ENCODE peak calls at places on chromosomes 2 and 18, in eight cellular contexts. T is mesothelial cell of epicardium, L is astrocyte, G is AG04449, V is GM13977, D is endothelial cell of umbilical vein, Z is GM20000, E is DND-41. U is an unnamed sample.

GRCh38 chr2:47666332-47666731 is 116.6 kb upstream of the MSH6 start:
- DNase-seq in T (no peak), L (no peak), G (no peak), V (no peak), D (no peak), Z (no peak), E (no peak), U (no peak)

GRCh38 chr2:239639366-239640185 is 238.8 kb upstream of the HDAC4 start:
- DNase-seq in T (no peak), L (no peak), G (no peak), V (no peak), D (no peak), Z (no peak), E (peak; percentile 64), U (peak; percentile 64)

GRCh38 chr2:85243101-85244072 is 84.4 kb downstream of the TGOLN2 start:
- DNase-seq in T (no peak), L (no peak), G (no peak), V (peak; percentile 45), D (peak; percentile 30), Z (peak; percentile 25), E (peak; percentile 33), U (no peak)

GRCh38 chr2:233241803-233242202 is 9.7 kb upstream of the ATG16L1 start:
- DNase-seq in T (no peak), L (no peak), G (no peak), V (no peak), D (no peak), Z (no peak), E (no peak), U (no peak)

GRCh38 chr2:227701556-227701955 is 16.3 kb downstream of the SLC19A3 start:
- DNase-seq in T (no peak), L (no peak), G (no peak), V (no peak), D (no peak), Z (no peak), E (no peak), U (no peak)

GRCh38 chr2:25290811-25291510 is 50.8 kb downstream of the DNMT3A start:
- DNase-seq in T (no peak), L (peak; percentile 40), G (no peak), V (no peak), D (peak; percentile 89), Z (no peak), E (no peak), U (no peak)

GRCh38 chr2:35410431-35411061 is 945.0 kb upstream of the CRIM1 start:
- DNase-seq in T (peak; percentile 51), L (peak; percentile 14), G (no peak), V (no peak), D (peak; percentile 55), Z (peak; percentile 37), E (peak; percentile 30), U (no peak)

GRCh38 chr18:13621886-13622619 is 104.3 kb downstream of the FAM210A start:
- DNase-seq in T (no peak), L (no peak), G (no peak), V (no peak), D (no peak), Z (no peak), E (no peak), U (no peak)

GRCh38 chr2:169977510-169977909 is 150.3 kb downstream of the UBR3 start:
- DNase-seq in T (no peak), L (no peak), G (no peak), V (no peak), D (no peak), Z (no peak), E (no peak), U (no peak)

GRCh38 chr2:8288206-8288605 is 393.6 kb upstream of the ID2 start:
- DNase-seq in T (no peak), L (no peak), G (no peak), V (no peak), D (no peak), Z (no peak), E (no peak), U (no peak)

GRCh38 chr2:223383315-223383714 is 218.8 kb downstream of the SCG2 start:
- DNase-seq in T (no peak), L (peak; percentile 77), G (peak; percentile 26), V (no peak), D (no peak), Z (no peak), E (no peak), U (no peak)

GRCh38 chr2:238996331-238997136 is 148.6 kb downstream of the TWIST2 start:
- DNase-seq in T (no peak), L (no peak), G (no peak), V (no peak), D (no peak), Z (no peak), E (no peak), U (peak; percentile 60)

GRCh38 chr2:8121826-8122505 is 559.9 kb upstream of the ID2 start:
- DNase-seq in T (no peak), L (no peak), G (no peak), V (no peak), D (no peak), Z (no peak), E (no peak), U (no peak)

GRCh38 chr2:236974206-236974605 is 111.5 kb upstream of the COPS8 start:
- DNase-seq in T (no peak), L (no peak), G (no peak), V (no peak), D (no peak), Z (no peak), E (no peak), U (peak; percentile 40)

GRCh38 chr2:208040199-208041171 is 15.2 kb upstream of the PLEKHM3 start:
- DNase-seq in T (no peak), L (peak; percentile 61), G (no peak), V (peak; percentile 61), D (peak; percentile 63), Z (peak; percentile 58), E (peak; percentile 74), U (no peak)

GRCh38 chr2:36965196-36965595 is 1.1 kb downstream of the STRN start:
- DNase-seq in T (no peak), L (no peak), G (no peak), V (no peak), D (no peak), Z (no peak), E (no peak), U (no peak)

GRCh38 chr2:10326707-10327594 is 24.2 kb downstream of the HPCAL1 start:
- DNase-seq in T (no peak), L (no peak), G (no peak), V (no peak), D (no peak), Z (no peak), E (no peak), U (no peak)

GRCh38 chr18:34697233-34697632 is 12.9 kb upstream of the DTNA start:
- DNase-seq in T (no peak), L (no peak), G (no peak), V (no peak), D (peak; percentile 7), Z (no peak), E (no peak), U (no peak)

GRCh38 chr2:157414050-157414449 is 29.8 kb downstream of the CYTIP start:
- DNase-seq in T (no peak), L (no peak), G (no peak), V (no peak), D (no peak), Z (peak; percentile 11), E (no peak), U (no peak)

GRCh38 chr18:34643982-34644381 is 66.1 kb upstream of the DTNA start:
- DNase-seq in T (no peak), L (no peak), G (no peak), V (no peak), D (peak; percentile 31), Z (no peak), E (no peak), U (no peak)

GRCh38 chr2:183078163-183078466 is 432 bp upstream of the DUSP19 start:
- DNase-seq in T (no peak), L (no peak), G (no peak), V (no peak), D (no peak), Z (no peak), E (no peak), U (no peak)

DNA sequence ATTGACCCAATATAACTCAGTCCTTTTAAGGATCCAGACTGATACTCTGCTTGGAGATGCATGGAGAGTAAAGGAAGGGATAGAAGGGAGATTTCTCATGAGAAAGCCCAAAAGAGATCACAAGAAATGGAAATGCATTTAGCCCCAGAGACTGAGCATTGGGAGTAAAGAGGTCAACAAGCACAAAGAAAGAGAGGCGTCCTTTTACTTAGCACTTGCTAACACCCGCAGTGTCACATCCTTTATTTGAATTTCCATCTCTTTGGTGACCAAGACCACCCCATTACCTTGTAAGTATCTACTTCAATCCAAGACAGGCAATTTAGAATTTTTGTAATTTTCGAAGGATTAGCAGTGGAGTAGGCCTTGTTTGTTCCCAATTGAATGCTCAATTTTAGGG is 111.8 kb upstream of the DCC start:
- DNase-seq in T (no peak), L (no peak), G (no peak), V (no peak), D (no peak), Z (no peak), E (no peak), U (no peak)
- TF ChIP-seq CTCF in T (no peak), L (no peak), G (no peak), V (no peak), D (no peak), Z (no peak), E (no peak), U (no peak)

GRCh38 chr2:290090-290722 is 2.3 kb upstream of the ALKAL2 start:
- DNase-seq in T (no peak), L (peak; percentile 65), G (peak; percentile 5), V (peak; percentile 51), D (peak; percentile 67), Z (peak; percentile 68), E (no peak), U (peak; percentile 80)
- TF ChIP-seq CTCF in T (no peak), L (peak; percentile 73), G (peak; percentile 84), V (peak; percentile 81), D (peak; percentile 66), Z (peak; percentile 65), E (no peak), U (peak; percentile 79)

DNA sequence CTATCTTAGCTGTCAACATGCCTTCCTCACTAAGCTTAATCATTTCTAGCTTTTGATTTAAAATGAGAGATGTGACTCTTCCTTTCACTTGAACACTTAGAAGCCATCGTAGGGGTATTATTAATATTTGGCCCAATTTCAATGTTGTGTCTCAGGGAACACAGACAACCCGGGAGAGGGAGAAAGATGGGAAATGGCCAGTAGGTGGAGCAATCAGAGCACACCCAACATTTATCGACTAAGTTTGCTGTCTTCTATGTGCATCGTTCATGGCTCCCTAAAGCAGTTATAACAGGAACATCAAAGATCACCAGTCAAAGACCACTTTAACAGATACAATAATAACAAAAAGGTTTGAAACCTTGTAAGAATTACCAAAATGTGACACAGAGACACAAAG is 110.2 kb downstream of the OLA1 start:
- DNase-seq in T (no peak), L (no peak), G (no peak), V (no peak), D (peak; percentile 64), Z (no peak), E (no peak), U (no peak)
- TF ChIP-seq CTCF in T (no peak), L (no peak), G (no peak), V (no peak), D (peak; percentile 48), Z (no peak), E (peak; percentile 43), U (peak; percentile 45)

DNA sequence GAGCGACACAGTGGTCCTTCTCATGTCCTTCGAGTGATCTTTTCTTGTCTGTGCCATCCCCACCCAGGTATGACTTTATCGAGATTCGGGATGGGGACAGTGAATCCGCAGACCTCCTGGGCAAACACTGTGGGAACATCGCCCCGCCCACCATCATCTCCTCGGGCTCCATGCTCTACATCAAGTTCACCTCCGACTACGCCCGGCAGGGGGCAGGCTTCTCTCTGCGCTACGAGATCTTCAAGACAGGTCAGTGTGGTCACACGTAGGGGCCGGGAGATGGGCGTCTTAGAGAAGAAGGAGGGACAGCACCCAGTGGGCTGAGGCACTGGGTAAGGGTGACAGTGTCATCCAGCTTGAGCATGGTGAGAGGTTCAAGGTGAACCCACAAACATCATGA is 33.8 kb downstream of the NRP2 start:
- DNase-seq in T (no peak), L (no peak), G (no peak), V (no peak), D (no peak), Z (no peak), E (no peak), U (no peak)
- TF ChIP-seq CTCF in T (no peak), L (no peak), G (no peak), V (peak; percentile 22), D (peak; percentile 21), Z (no peak), E (no peak), U (peak; percentile 45)

U was measured in type B pancreatic cell.